ENCODE peak calls at places on chromosomes 12 and 14, in ten cellular contexts. J is fibroblast of lung; H is mammary epithelial cell; O is transverse colon; G is heart left ventricle; D is psoas muscle; V is OCI-LY7; I is CD4-positive, alpha-beta memory T cell; Q is astrocyte; U is mesendoderm. S is an unnamed sample. For H3K36me3, the result is how much of the 10 kb centered on the place peaks cover.

GRCh38 chr12:24560867-24561266 is 388.0 kb downstream of the BCAT1 start:
- DNase-seq in U (peak), J (peak), Q (no peak), G (no peak), O (no peak), I (no peak), H (no peak), D (no peak), V (no peak), S (no peak)

GRCh38 chr12:22046968-22047390 is 961 bp downstream of the CMAS start:
- DNase-seq in V (no peak), D (no peak), Q (peak), I (no peak), G (no peak), U (no peak), J (no peak), H (no peak), O (no peak), S (no peak)

GRCh38 chr12:26034371-26035142 is 76.1 kb downstream of the RASSF8 start:
- DNase-seq in G (no peak), Q (peak), U (no peak), V (no peak), J (peak), I (no peak), H (no peak), O (no peak), D (no peak), S (no peak)

GRCh38 chr14:100664841-100665425 is 61.8 kb upstream of the DLK1 start:
- DNase-seq in V (no peak), H (no peak), U (no peak), O (no peak), G (no peak), D (peak), Q (peak), J (peak), I (no peak), S (no peak)

GRCh38 chr12:74412607-74413230 is 124.9 kb upstream of the ATXN7L3B start:
- DNase-seq in O (no peak), V (peak), U (peak), H (no peak), I (no peak), J (peak), D (no peak), Q (peak), G (no peak), S (no peak)

GRCh38 chr12:78636253-78636855 is 228.2 kb upstream of the SYT1 start:
- DNase-seq in H (no peak), V (no peak), O (no peak), D (no peak), J (peak), U (no peak), Q (no peak), I (no peak), G (no peak), S (no peak)

GRCh38 chr12:8080131-8080530 is 1.9 kb upstream of the NECAP1 start:
- DNase-seq in Q (no peak), J (no peak), V (no peak), G (no peak), U (no peak), D (no peak), I (no peak), O (no peak), H (no peak), S (no peak)

GRCh38 chr14:43687866-43688265 is 819.2 kb downstream of the FSCB start:
- DNase-seq in V (no peak), Q (peak), J (peak), G (no peak), I (no peak), D (no peak), H (peak), O (no peak), U (peak), S (no peak)

GRCh38 chr12:46450279-46450748 is 77.7 kb upstream of the SLC38A2 start:
- DNase-seq in D (peak), V (no peak), Q (no peak), H (peak), J (no peak), U (no peak), O (peak), G (peak), I (no peak), S (peak)

GRCh38 chr12:69947922-69948321 is 122.9 kb downstream of the MYRFL start:
- DNase-seq in O (no peak), D (no peak), J (no peak), U (no peak), G (no peak), I (no peak), V (no peak), Q (no peak), H (no peak), S (no peak)

GRCh38 chr12:38157274-38157932 is 159.2 kb upstream of the ALG10B start:
- DNase-seq in O (no peak), H (no peak), D (no peak), V (no peak), J (no peak), I (no peak), Q (no peak), U (no peak), G (no peak), S (no peak)

DNA sequence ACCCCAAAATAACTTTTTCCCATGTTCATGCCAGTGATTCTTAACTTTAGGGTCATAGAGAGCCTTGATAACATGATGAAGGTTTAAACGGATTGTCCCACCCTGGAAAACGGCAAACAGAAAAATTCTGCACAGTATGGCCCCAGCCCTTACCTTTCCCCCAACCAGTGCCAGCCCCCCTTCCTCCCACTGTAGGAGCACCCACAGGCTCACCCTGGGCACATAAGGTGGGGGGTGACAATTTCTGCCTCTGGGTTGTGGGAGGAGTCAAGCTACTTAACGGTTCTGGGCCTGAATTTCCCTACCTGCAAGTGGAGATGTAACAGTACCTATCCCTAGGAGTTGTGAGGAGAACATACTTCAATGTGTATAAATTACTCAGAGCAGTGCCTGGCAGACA is 18.1 kb downstream of the XRCC3 start:
- DNase-seq in V (no peak), U (no peak), Q (no peak), H (no peak), I (no peak), O (no peak), J (no peak), D (no peak), G (no peak), S (no peak)
- H3K27ac ChIP-seq in V (peak), U (no peak), Q (no peak), H (no peak), I (no peak), O (peak), J (peak), D (peak), G (peak), S (peak)

GRCh38 chr12:57139796-57140649 is 7.4 kb downstream of the LRP1-AS start:
- DNase-seq in Q (peak), J (peak), G (no peak), O (no peak), H (no peak), D (no peak), V (no peak), U (no peak), I (no peak), S (no peak)

GRCh38 chr12:57135487-57135886 is 7.2 kb downstream of the LRP1 start:
- DNase-seq in I (no peak), O (peak), D (peak), H (no peak), Q (no peak), V (no peak), J (peak), U (peak), G (peak), S (no peak)

GRCh38 chr12:57135939-57136338 is 7.7 kb downstream of the LRP1 start:
- DNase-seq in Q (no peak), H (no peak), O (no peak), G (peak), I (no peak), D (peak), J (peak), V (no peak), U (no peak), S (no peak)

GRCh38 chr12:57141249-57141648 is 6.2 kb downstream of the LRP1-AS start:
- DNase-seq in O (peak), V (no peak), J (no peak), Q (no peak), I (no peak), G (no peak), D (no peak), U (no peak), H (no peak), S (no peak)

GRCh38 chr12:57138526-57139272 is 8.7 kb downstream of the LRP1-AS start:
- DNase-seq in Q (no peak), V (no peak), I (no peak), H (no peak), O (peak), G (peak), U (no peak), J (peak), D (peak), S (peak)
- H3K36me3 ChIP-seq in Q (under half), V (under half), I (under half), H (under half), O (under half), G (under half), U (under half), J (under half), D (under half), S (under half)

GRCh38 chr12:15600223-15600935 is 188.8 kb downstream of the EPS8 start:
- DNase-seq in H (no peak), J (no peak), I (no peak), V (no peak), Q (no peak), D (no peak), O (no peak), U (no peak), G (no peak), S (no peak)

GRCh38 chr12:15605886-15606590 is 183.2 kb downstream of the EPS8 start:
- DNase-seq in D (no peak), O (no peak), V (no peak), J (no peak), G (no peak), I (no peak), H (no peak), Q (no peak), U (no peak), S (no peak)

GRCh38 chr12:15601210-15601800 is 187.9 kb downstream of the EPS8 start:
- DNase-seq in J (peak), I (no peak), H (peak), O (no peak), U (no peak), V (no peak), D (no peak), Q (peak), G (no peak), S (no peak)

GRCh38 chr12:15602051-15602672 is 187.0 kb downstream of the EPS8 start:
- DNase-seq in I (no peak), O (no peak), J (no peak), D (no peak), V (no peak), G (no peak), Q (no peak), U (no peak), H (no peak), S (no peak)

DNA sequence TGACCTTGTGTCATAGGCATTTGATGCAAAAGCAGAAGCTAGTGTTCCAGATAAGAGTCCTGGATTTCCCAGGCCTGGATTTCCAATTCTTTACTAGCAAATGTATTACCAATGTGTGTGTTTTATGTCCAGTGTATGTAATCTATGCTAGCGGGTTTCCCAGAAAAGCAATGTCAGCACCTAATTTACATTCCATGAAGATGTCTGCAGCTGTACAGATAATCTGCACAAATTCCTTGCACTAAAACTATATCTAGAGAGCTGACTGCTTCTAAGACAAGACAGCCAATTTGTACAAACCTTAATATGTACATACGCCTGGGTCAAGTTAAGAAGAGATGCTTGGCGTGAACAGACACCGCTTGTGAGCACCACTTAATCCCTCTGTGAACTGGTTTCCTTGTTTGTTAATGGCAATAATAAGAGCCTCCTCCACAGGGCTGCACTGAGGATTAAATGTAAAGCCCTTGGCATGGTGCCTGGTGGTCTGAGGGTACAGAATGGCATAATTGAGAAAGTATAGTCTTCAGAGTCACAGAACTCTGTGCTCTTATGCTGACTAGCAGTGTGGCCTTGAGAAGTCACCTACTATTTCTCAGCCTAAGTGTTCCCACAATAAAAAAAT is 185.6 kb downstream of the EPS8 start:
- DNase-seq in I (no peak), O (no peak), D (no peak), V (no peak), U (no peak), J (peak), G (no peak), Q (no peak), H (no peak), S (no peak)
- H3K4me3 ChIP-seq in I (no peak), O (no peak), D (no peak), V (no peak), U (no peak), J (no peak), G (no peak), Q (no peak), H (no peak), S (no peak)

GRCh38 chr12:106107566-106107965 is 31.2 kb downstream of the NUAK1 start:
- DNase-seq in J (no peak), U (no peak), O (no peak), I (no peak), D (no peak), G (no peak), V (no peak), H (peak), Q (peak), S (no peak)

GRCh38 chr12:106106892-106107291 is 31.9 kb downstream of the NUAK1 start:
- DNase-seq in V (no peak), J (no peak), I (no peak), H (peak), U (peak), Q (peak), G (no peak), D (no peak), O (no peak), S (no peak)

GRCh38 chr12:106106129-106106566 is 32.6 kb downstream of the NUAK1 start:
- DNase-seq in V (no peak), I (no peak), J (no peak), G (no peak), H (no peak), D (no peak), U (no peak), Q (no peak), O (no peak), S (no peak)

GRCh38 chr12:106109168-106109910 is 29.4 kb downstream of the NUAK1 start:
- DNase-seq in D (no peak), I (no peak), U (peak), O (no peak), J (no peak), V (no peak), Q (no peak), H (no peak), G (no peak), S (no peak)

DNA sequence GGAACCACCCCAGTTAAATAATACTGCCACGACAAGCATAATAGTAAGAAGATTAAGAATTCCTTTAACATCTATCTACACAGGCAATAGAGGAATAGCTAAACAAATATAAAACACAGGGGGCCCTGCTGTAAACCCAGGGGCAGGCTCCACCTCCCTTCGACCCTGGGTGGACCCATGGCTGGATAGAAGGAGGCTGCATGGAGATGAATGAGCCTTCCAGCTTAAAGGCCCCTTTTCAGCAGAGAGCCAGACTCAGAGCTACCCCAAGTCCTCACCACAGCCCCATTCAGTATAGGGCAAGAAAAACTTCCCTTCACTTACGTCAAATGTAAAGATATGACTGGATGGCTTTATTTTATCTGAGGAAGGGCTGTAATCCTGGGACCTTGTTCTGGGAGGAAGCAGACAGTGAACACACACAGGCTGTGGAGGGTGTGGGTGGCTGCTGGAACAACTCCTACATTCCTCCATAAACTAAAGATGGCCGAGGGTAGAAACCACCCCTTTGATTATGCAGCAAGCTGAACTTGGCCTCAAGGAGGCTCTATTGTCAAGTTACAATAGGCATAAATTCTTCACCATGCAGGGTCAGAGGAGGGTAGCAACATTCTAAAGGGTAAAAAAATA is 30.5 kb downstream of the NUAK1 start:
- DNase-seq in V (no peak), O (peak), H (no peak), Q (peak), J (peak), D (no peak), U (peak), I (no peak), G (peak), S (no peak)
- H3K27ac ChIP-seq in V (no peak), O (peak), H (peak), Q (peak), J (no peak), D (peak), U (peak), I (no peak), G (peak), S (no peak)

DNA sequence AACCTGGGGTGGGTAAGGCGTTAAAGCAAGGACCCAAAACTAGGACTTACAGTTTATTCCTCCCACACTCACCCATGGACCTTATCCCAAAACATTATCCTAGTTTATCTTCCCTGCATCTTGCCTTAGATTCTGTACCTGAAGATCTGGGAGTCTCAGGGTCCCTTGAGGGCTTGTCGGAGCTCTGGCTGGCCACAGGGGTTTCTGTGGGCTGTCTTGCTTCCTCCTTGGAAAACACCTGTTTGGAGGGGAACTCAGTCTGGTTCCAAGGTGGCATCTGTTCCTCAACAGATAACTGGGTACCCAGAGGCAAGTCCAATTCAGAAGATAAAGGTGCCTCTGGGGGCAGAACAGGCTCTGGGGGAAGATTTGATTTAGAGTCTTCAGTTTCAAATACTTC is 1.7 kb downstream of the CDCA3 start:
- DNase-seq in G (no peak), H (no peak), U (no peak), V (no peak), I (no peak), O (peak), Q (no peak), J (no peak), D (no peak), S (no peak)
- H3K36me3 ChIP-seq in G (half or more), H (under half), U (under half), V (half or more), I (under half), O (under half), Q (under half), J (under half), D (under half), S (under half)

GRCh38 chr14:55712505-55712904 is 132.5 kb downstream of the KTN1 start:
- DNase-seq in I (no peak), U (no peak), G (peak), Q (no peak), J (no peak), V (no peak), H (no peak), O (no peak), D (no peak), S (peak)

GRCh38 chr14:55718551-55718950 is 138.5 kb downstream of the KTN1 start:
- DNase-seq in H (no peak), U (no peak), V (no peak), Q (no peak), J (no peak), G (no peak), D (no peak), O (no peak), I (no peak), S (no peak)

GRCh38 chr14:55713496-55713895 is 133.5 kb downstream of the KTN1 start:
- DNase-seq in I (no peak), G (no peak), V (no peak), D (no peak), H (no peak), U (no peak), J (peak), O (no peak), Q (no peak), S (no peak)

GRCh38 chr14:55717621-55718020 is 137.6 kb downstream of the KTN1 start:
- DNase-seq in V (no peak), I (no peak), G (no peak), Q (no peak), O (no peak), D (no peak), U (no peak), H (no peak), J (no peak), S (no peak)

DNA sequence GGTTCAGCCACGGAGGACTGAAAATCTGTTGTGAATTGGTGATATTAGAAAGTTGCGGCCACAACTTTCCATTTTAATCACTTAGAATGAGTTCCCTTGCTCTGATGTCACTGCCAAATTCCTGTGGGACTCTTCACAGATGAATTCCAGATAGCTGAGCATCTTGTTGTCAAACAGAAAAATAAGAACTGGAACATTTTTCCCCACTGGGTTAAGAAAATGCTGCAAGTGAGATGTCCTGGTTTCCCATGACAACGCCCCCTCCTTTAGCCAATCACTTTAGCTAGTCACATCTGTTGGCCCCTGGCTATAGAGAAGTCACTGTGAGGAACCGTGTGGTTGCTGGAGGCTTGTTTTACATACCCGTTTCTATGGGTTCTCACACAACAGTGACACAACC is 135.9 kb downstream of the KTN1 start:
- DNase-seq in Q (peak), J (peak), D (peak), V (no peak), H (peak), G (peak), I (no peak), U (peak), O (no peak), S (no peak)
- H3K4me3 ChIP-seq in Q (no peak), J (no peak), D (no peak), V (no peak), H (no peak), G (no peak), I (no peak), U (no peak), O (no peak), S (no peak)

S was measured in left lung.